ENCODE peak calls at places on chromosomes 12 and 14, in nine cellular contexts. A is fibroblast of lung, P is HAP-1, H is fibroblast of the aortic adventitia, O is right lobe of liver, I is psoas muscle, D is bronchial epithelial cell, S is Peyer's patch, U is heart left ventricle. Q is an unnamed sample.

GRCh38 chr14:91154851-91155625 is 41.2 kb downstream of the DGLUCY start:
- DNase-seq in A (peak), P (peak), H (peak), O (no peak), I (peak), D (peak), S (peak), U (peak), Q (no peak)

GRCh38 chr12:113658030-113658655 is 186.5 kb upstream of the LHX5 start:
- DNase-seq in A (peak), P (no peak), H (peak), O (no peak), I (no peak), D (peak), S (no peak), U (no peak), Q (no peak)

GRCh38 chr14:69963966-69964365 is 84.8 kb downstream of the SMOC1 start:
- DNase-seq in A (no peak), P (no peak), H (no peak), O (no peak), I (no peak), D (no peak), S (no peak), U (no peak), Q (no peak)

GRCh38 chr12:49244161-49244560 is 20.7 kb upstream of the TUBA1C start:
- DNase-seq in A (peak), P (no peak), H (peak), O (no peak), I (no peak), D (no peak), S (no peak), U (no peak), Q (no peak)

GRCh38 chr12:79778802-79779201 is 88.0 kb upstream of the PAWR start:
- DNase-seq in A (no peak), P (no peak), H (no peak), O (no peak), I (no peak), D (no peak), S (no peak), U (no peak), Q (no peak)

GRCh38 chr12:6538420-6539275 is 4.3 kb downstream of the GAPDH start:
- DNase-seq in A (peak), P (peak), H (peak), O (no peak), I (no peak), D (peak), S (no peak), U (no peak), Q (no peak)

GRCh38 chr12:115223322-115223721 is 539.3 kb upstream of the TBX3 start:
- DNase-seq in A (peak), P (no peak), H (peak), O (no peak), I (no peak), D (peak), S (no peak), U (no peak), Q (no peak)

GRCh38 chr14:53411110-53411509 is 258.0 kb upstream of the DDHD1 start:
- DNase-seq in A (peak), P (no peak), H (peak), O (no peak), I (no peak), D (peak), S (no peak), U (peak), Q (no peak)

DNA sequence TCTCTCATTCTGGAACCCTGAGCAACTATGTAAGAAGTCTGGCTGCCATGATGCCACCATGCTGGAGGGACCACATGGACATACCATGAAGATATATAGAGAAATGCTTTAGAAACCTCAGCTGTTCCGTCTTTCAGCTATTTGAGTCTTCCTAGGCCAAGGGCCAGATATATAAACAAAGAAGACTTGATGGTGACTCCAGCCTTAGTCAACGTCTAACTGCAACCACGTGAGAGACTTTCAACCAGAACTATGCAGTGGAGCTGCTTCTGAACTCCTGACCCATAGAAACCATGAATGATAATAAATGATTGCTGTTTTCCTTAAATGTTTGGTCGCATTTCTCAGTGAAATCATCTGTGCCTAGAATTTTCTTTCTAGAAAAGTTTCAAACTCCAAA is 20.0 kb upstream of the KITLG start:
- DNase-seq in A (peak), P (no peak), H (peak), O (no peak), I (no peak), D (peak), S (no peak), U (no peak), Q (no peak)
- H3K4me3 ChIP-seq in A (no peak), P (no peak), H (no peak), O (no peak), I (no peak), D (no peak), S (no peak), U (no peak), Q (no peak)

GRCh38 chr14:24913746-24914145 is 136.2 kb downstream of the STXBP6 start:
- DNase-seq in A (no peak), P (no peak), H (no peak), O (no peak), I (no peak), D (no peak), S (no peak), U (no peak), Q (no peak)

GRCh38 chr14:24909523-24910302 is 140.2 kb downstream of the STXBP6 start:
- DNase-seq in A (no peak), P (no peak), H (no peak), O (no peak), I (no peak), D (no peak), S (no peak), U (no peak), Q (no peak)

GRCh38 chr14:24913026-24913425 is 136.9 kb downstream of the STXBP6 start:
- DNase-seq in A (peak), P (no peak), H (no peak), O (no peak), I (no peak), D (no peak), S (no peak), U (no peak), Q (no peak)

GRCh38 chr14:24910408-24910986 is 139.4 kb downstream of the STXBP6 start:
- DNase-seq in A (no peak), P (no peak), H (no peak), O (no peak), I (no peak), D (no peak), S (no peak), U (no peak), Q (no peak)

DNA sequence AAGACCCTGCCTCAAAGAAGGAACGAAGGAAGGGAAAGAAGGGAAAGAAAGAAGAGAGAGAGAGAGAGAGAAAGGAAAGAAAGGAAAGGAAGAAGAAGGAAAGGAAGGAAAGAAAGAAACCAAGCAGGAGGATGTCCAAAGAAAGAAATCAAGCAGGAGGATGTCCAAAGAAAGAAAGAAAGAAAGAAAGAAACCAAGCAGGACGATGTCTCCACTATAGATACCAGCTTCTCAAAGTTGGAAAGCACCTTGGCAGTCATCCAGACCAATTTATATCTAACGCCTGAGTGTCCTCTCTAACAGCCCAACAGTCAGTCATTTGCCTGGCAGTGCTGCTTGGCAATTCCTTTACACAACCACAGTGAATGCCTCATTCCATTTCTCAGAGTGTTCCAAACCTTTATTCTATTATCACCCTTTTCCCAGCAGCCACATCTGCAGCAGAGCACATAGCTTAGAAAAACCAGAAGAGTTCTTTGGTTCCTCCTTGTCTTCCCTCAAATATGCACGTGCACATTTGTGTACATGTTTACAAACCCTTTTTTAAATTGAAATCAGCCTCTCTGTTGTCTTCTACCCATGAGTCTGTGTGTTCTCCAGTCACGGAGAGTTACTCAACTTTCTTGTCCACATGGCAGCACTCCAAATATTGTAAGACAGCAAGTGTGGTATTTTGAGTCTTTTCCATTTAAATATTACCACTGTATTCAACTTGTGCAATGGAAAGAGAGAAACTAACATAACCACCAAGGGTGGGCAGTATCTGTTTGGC is 138.4 kb downstream of the STXBP6 start:
- DNase-seq in A (peak), P (no peak), H (peak), O (no peak), I (no peak), D (peak), S (no peak), U (no peak), Q (no peak)
- H3K4me3 ChIP-seq in A (peak), P (no peak), H (peak), O (no peak), I (no peak), D (no peak), S (no peak), U (no peak), Q (no peak)

DNA sequence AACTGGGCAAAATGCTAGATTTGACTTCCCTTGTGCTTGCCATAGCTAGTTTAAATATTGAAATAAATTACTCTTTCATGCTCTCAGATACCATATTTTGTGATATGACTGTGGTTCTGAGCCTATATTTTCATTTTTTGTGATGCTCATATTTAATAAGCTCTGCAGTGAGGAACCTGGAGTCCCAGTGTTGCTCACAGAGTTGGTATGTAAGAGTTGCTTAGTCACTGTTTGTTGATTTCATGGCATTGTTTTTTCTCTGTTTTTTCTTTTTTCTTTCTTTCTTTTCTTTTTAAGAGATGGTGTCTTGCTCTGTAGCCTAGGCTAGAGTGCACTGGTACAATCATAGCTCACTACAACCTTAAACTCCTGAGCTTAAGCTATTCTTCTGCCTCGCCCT is 750.5 kb upstream of the TMEM132C start:
- DNase-seq in A (peak), P (no peak), H (peak), O (no peak), I (no peak), D (no peak), S (no peak), U (no peak), Q (no peak)
- H3K4me3 ChIP-seq in A (no peak), P (no peak), H (no peak), O (no peak), I (no peak), D (no peak), S (no peak), U (no peak), Q (no peak)

GRCh38 chr12:54014315-54015209 is 5.8 kb downstream of the HOXC8 start:
- DNase-seq in A (no peak), P (no peak), H (no peak), O (no peak), I (peak), D (no peak), S (no peak), U (no peak), Q (no peak)
- H3K4me3 ChIP-seq in A (no peak), P (no peak), H (no peak), O (no peak), I (peak), D (no peak), S (no peak), U (peak), Q (no peak)

GRCh38 chr12:4272976-4273650 is 449 bp upstream of the CCND2 start:
- DNase-seq in A (no peak), P (no peak), H (no peak), O (no peak), I (no peak), D (peak), S (peak), U (no peak), Q (no peak)
- H3K4me3 ChIP-seq in A (peak), P (peak), H (no peak), O (no peak), I (peak), D (peak), S (peak), U (peak), Q (peak)

GRCh38 chr12:57755194-57755453 is 221 bp downstream of the MARCHF9 start:
- DNase-seq in A (no peak), P (no peak), H (no peak), O (no peak), I (no peak), D (no peak), S (no peak), U (no peak), Q (no peak)
- H3K4me3 ChIP-seq in A (peak), P (peak), H (peak), O (peak), I (peak), D (peak), S (peak), U (peak), Q (peak)

DNA sequence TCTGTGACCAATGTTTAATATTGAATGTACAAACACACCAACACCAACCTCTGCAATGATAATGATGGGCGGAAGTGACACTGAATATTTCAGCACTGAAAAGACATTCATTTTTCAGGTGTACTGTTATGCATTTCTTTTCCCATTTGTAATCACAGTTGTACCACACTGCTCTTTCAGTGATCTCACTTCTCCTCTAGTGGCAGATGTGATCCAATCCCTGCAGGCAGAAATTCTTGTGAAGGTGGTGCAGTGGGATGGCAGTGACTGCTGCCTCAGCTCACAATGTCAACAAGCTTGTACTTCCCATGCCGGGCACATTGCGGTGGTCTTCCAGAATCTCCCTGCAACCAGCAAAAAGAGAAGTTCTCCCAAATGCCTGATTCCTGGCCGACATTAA is 23.0 kb upstream of the ERGIC2 start:
- DNase-seq in A (no peak), P (no peak), H (no peak), O (no peak), I (no peak), D (no peak), S (no peak), U (no peak), Q (no peak)
- H3K4me3 ChIP-seq in A (no peak), P (no peak), H (no peak), O (no peak), I (no peak), D (no peak), S (no peak), U (no peak), Q (no peak)

DNA sequence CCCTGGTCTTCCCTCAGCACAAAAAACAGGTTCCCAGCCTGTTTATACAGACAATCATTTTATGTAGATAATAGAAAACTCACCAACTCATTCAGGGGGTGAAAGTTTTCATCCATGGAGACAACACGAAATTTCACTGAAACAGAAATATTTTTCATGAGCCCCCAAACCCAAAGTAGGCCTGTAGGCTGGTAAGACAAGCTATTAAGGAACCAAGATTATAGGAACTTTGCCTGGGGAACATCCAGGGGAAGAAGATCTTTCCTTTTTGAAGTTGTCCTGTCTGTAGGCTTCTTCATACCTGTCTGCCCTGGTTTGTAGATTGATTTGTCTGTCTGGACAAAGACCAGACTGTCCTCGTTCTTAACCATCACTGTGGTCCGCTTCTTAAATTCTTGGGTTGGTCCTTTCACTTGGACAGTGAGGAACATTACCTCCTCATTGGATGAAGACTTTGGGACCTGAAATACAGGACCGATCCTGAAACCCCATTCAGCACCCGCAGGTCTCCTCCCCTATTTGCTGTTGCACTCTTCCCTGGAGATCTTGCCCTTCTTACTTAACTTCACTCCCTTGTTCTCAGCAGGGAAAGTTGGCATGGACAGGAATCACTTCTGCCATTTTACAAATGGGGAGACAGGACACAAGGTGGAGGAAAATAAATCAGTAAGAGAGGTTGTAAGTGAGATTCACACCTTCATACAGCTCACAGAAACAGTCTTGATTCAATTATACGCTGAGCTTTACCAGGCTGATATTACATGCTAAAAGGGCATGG is 3.5 kb downstream of the A2M start:
- DNase-seq in A (no peak), P (no peak), H (no peak), O (no peak), I (no peak), D (no peak), S (no peak), U (no peak), Q (no peak)
- H3K4me3 ChIP-seq in A (no peak), P (no peak), H (no peak), O (no peak), I (peak), D (no peak), S (no peak), U (peak), Q (no peak)

DNA sequence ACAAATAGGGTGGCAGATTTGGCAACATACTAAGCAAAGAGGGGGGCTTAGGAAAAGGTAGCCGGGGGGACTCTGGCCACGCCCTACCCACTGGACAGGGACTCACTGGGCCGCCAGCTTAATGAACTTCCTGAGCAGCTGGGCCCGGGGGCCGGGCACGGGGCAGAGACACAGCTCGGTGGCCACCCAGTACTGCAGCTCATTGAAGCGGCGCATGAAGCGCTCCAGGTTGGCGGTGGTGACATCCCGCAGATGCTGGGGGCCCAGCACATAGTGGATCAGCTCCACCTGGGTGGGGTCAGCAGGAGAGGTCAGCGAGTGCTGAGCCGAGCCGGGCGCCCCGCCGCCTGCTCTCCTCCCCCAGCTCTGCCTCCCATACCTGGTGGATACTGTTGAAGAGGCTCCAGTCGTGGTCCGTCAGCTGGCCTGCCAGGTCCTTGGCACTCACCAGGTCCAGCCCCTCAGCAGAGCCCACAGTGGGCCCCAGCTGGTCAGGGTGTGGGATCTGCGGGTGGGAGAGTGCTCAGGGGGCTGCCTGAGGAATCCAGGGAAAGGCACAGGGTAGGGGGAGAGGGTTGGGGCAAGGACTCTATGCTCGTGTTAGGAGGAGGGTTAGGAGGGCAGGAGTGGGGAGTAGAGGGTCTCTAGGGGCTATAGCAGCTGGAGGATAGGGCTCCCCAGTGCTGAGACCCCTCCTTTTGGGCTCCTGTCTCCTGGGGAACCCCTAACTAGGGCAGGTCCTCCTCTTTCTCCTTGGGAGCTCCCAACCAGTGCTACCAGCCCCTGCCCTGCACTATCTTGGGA is 15.4 kb upstream of the ENDOU start:
- DNase-seq in A (no peak), P (no peak), H (no peak), O (no peak), I (no peak), D (no peak), S (peak), U (no peak), Q (no peak)
- H3K4me3 ChIP-seq in A (no peak), P (no peak), H (no peak), O (no peak), I (no peak), D (no peak), S (no peak), U (no peak), Q (no peak)

Q was measured in effector memory CD4-positive, alpha-beta T cell.